ENCODE peak calls at places on chromosomes 4 and X, in eight cellular contexts. S, M, D, E, A, J, Z and G are unnamed samples.

GRCh38 chr4:153218961-153219360 is 14.7 kb downstream of the TRIM2 start:
- DNase-seq in E (no peak), S (no peak), Z (no peak), D (no peak), J (no peak), M (no peak), A (no peak), G (no peak)

GRCh38 chr4:14221176-14221575 is 593.7 kb upstream of the BOD1L1 start:
- DNase-seq in S (no peak), D (no peak), Z (no peak), A (no peak), E (no peak), M (no peak), J (no peak), G (no peak)

GRCh38 chr4:174460684-174461083 is 61.6 kb downstream of the HPGD start:
- DNase-seq in A (no peak), S (no peak), Z (no peak), M (no peak), D (no peak), E (no peak), J (no peak), G (no peak)

GRCh38 chrX:31038585-31039326 is 33.1 kb downstream of the FTHL17 start:
- DNase-seq in A (peak; percentile 4), S (peak; percentile 34), D (peak; percentile 18), J (peak; percentile 12), Z (peak; percentile 11), E (no peak), M (no peak), G (peak; percentile 20)

GRCh38 chr4:61520688-61521160 is 320.6 kb downstream of the ADGRL3 start:
- DNase-seq in J (no peak), A (no peak), D (no peak), Z (no peak), S (peak; percentile 13), M (no peak), E (no peak), G (no peak)

GRCh38 chr4:7654550-7655266 is 220.0 kb upstream of the PSAPL1 start:
- DNase-seq in Z (no peak), J (no peak), D (no peak), A (no peak), M (no peak), S (peak; percentile 62), E (no peak), G (no peak)

GRCh38 chrX:14291626-14292025 is 237.7 kb upstream of the GLRA2 start:
- DNase-seq in Z (no peak), E (no peak), J (no peak), S (no peak), D (no peak), M (no peak), A (no peak), G (no peak)

GRCh38 chrX:103722505-103722904 is 11.8 kb downstream of the TMEM31 start:
- DNase-seq in A (no peak), M (no peak), D (no peak), Z (peak; percentile 14), E (no peak), S (no peak), J (no peak), G (no peak)

GRCh38 chrX:80229626-80230025 is 190.6 kb upstream of the TENT5D start:
- DNase-seq in A (no peak), E (no peak), J (no peak), S (no peak), M (no peak), Z (no peak), D (no peak), G (no peak)

GRCh38 chrX:33032700-33033099 is 178.6 kb downstream of the DMD start:
- DNase-seq in S (no peak), J (no peak), D (no peak), A (no peak), M (no peak), Z (no peak), E (no peak), G (no peak)

GRCh38 chr4:93659629-93660028 is 168.9 kb upstream of the ATOH1 start:
- DNase-seq in A (no peak), S (no peak), E (no peak), D (no peak), Z (no peak), M (no peak), J (no peak), G (no peak)

GRCh38 chr4:12399781-12400180 is 971.1 kb upstream of the HS3ST1 start:
- DNase-seq in A (no peak), S (no peak), J (no peak), Z (no peak), E (no peak), M (no peak), D (no peak), G (no peak)

GRCh38 chr4:33184684-33185083 is 2464.5 kb downstream of the PCDH7 start:
- DNase-seq in S (no peak), M (no peak), A (no peak), J (no peak), D (no peak), Z (no peak), E (no peak), G (no peak)

GRCh38 chr4:80153800-80154546 is 43.3 kb upstream of the PRDM8 start:
- DNase-seq in A (no peak), S (no peak), E (no peak), J (no peak), D (no peak), M (no peak), Z (no peak), G (no peak)

GRCh38 chr4:1278336-1278670 is 11.4 kb upstream of the MAEA start:
- DNase-seq in S (no peak), A (no peak), D (peak; percentile 25), E (no peak), Z (no peak), M (no peak), J (no peak), G (peak; percentile 31)

GRCh38 chrX:44974462-44974861 is 101.5 kb downstream of the KDM6A start:
- DNase-seq in D (no peak), M (no peak), E (no peak), J (no peak), Z (no peak), S (no peak), A (no peak), G (no peak)

GRCh38 chr4:37424753-37425152 is 180.2 kb downstream of the NWD2 start:
- DNase-seq in E (no peak), S (no peak), D (no peak), M (no peak), Z (no peak), A (no peak), J (no peak), G (no peak)

GRCh38 chrX:9899640-9900075 is 67.5 kb upstream of the CLDN34 start:
- DNase-seq in Z (no peak), E (no peak), S (no peak), A (no peak), J (peak; percentile 44), M (no peak), D (peak; percentile 18), G (peak; percentile 46)

GRCh38 chrX:22922961-22923360 is 76.8 kb upstream of the DDX53 start:
- DNase-seq in Z (no peak), J (no peak), A (peak; percentile 3), D (no peak), M (no peak), S (no peak), E (no peak), G (no peak)